ENCODE peak calls at places on chromosomes 13 and 19, in ten cellular contexts. One of them, this sample, is unnamed.

GRCh38 chr19:2578911-2579677 is 103.2 kb downstream of the GADD45B start:
- DNase-seq in brain microvascular endothelial cell: peak; percentile 90
- DNase-seq in LNCaP clone FGC: peak; percentile 78
- DNase-seq in fibroblast of lung: peak; percentile 93
- DNase-seq in AG09309: peak; percentile 64
- DNase-seq in cardiac muscle cell: peak; percentile 89
- DNase-seq in pancreas: peak; percentile 89
- DNase-seq in H1: peak; percentile 91
- DNase-seq in upper lobe of right lung: peak; percentile 95
- DNase-seq in esophagus squamous epithelium: no peak
- DNase-seq in this sample: peak; percentile 90

GRCh38 chr19:29690842-29691241 is 24.2 kb downstream of the C19orf12 start:
- DNase-seq in brain microvascular endothelial cell: peak; percentile 41
- DNase-seq in LNCaP clone FGC: no peak
- DNase-seq in fibroblast of lung: peak; percentile 66
- DNase-seq in AG09309: no peak
- DNase-seq in cardiac muscle cell: no peak
- DNase-seq in pancreas: no peak
- DNase-seq in H1: peak; percentile 58
- DNase-seq in upper lobe of right lung: no peak
- DNase-seq in esophagus squamous epithelium: no peak
- DNase-seq in this sample: no peak

GRCh38 chr19:43672061-43672679 is 2.2 kb upstream of the PLAUR start:
- DNase-seq in brain microvascular endothelial cell: no peak
- DNase-seq in LNCaP clone FGC: no peak
- DNase-seq in fibroblast of lung: no peak
- DNase-seq in AG09309: no peak
- DNase-seq in cardiac muscle cell: no peak
- DNase-seq in pancreas: no peak
- DNase-seq in H1: no peak
- DNase-seq in upper lobe of right lung: no peak
- DNase-seq in esophagus squamous epithelium: no peak
- DNase-seq in this sample: no peak

GRCh38 chr13:98959775-98960325 is 18.0 kb downstream of the DOCK9 start:
- DNase-seq in brain microvascular endothelial cell: no peak
- DNase-seq in LNCaP clone FGC: no peak
- DNase-seq in fibroblast of lung: no peak
- DNase-seq in AG09309: no peak
- DNase-seq in cardiac muscle cell: no peak
- DNase-seq in pancreas: no peak
- DNase-seq in H1: no peak
- DNase-seq in upper lobe of right lung: no peak
- DNase-seq in esophagus squamous epithelium: no peak
- DNase-seq in this sample: no peak

GRCh38 chr19:13796301-13797057 is 1.2 kb downstream of the ZSWIM4 start:
- DNase-seq in brain microvascular endothelial cell: peak; percentile 88
- DNase-seq in LNCaP clone FGC: no peak
- DNase-seq in fibroblast of lung: peak; percentile 90
- DNase-seq in AG09309: peak; percentile 91
- DNase-seq in cardiac muscle cell: no peak
- DNase-seq in pancreas: peak; percentile 54
- DNase-seq in H1: peak; percentile 62
- DNase-seq in upper lobe of right lung: peak; percentile 75
- DNase-seq in esophagus squamous epithelium: no peak
- DNase-seq in this sample: no peak

GRCh38 chr13:38899581-38899980 is 91.0 kb downstream of the STOML3 start:
- DNase-seq in brain microvascular endothelial cell: no peak
- DNase-seq in LNCaP clone FGC: no peak
- DNase-seq in fibroblast of lung: no peak
- DNase-seq in AG09309: no peak
- DNase-seq in cardiac muscle cell: no peak
- DNase-seq in pancreas: no peak
- DNase-seq in H1: no peak
- DNase-seq in upper lobe of right lung: no peak
- DNase-seq in esophagus squamous epithelium: no peak
- DNase-seq in this sample: no peak

GRCh38 chr19:9793051-9793591 is 24.6 kb upstream of the ZNF846 start:
- DNase-seq in brain microvascular endothelial cell: peak; percentile 45
- DNase-seq in LNCaP clone FGC: no peak
- DNase-seq in fibroblast of lung: peak; percentile 44
- DNase-seq in AG09309: no peak
- DNase-seq in cardiac muscle cell: no peak
- DNase-seq in pancreas: peak; percentile 36
- DNase-seq in H1: no peak
- DNase-seq in upper lobe of right lung: peak; percentile 86
- DNase-seq in esophagus squamous epithelium: no peak
- DNase-seq in this sample: peak; percentile 13

GRCh38 chr13:96214804-96215445 is 125.0 kb downstream of the HS6ST3 start:
- DNase-seq in brain microvascular endothelial cell: no peak
- DNase-seq in LNCaP clone FGC: no peak
- DNase-seq in fibroblast of lung: no peak
- DNase-seq in AG09309: no peak
- DNase-seq in cardiac muscle cell: no peak
- DNase-seq in pancreas: no peak
- DNase-seq in H1: no peak
- DNase-seq in upper lobe of right lung: no peak
- DNase-seq in esophagus squamous epithelium: no peak
- DNase-seq in this sample: no peak

GRCh38 chr19:11016591-11016990 is 55.8 kb downstream of the SMARCA4 start:
- DNase-seq in brain microvascular endothelial cell: no peak
- DNase-seq in LNCaP clone FGC: no peak
- DNase-seq in fibroblast of lung: no peak
- DNase-seq in AG09309: no peak
- DNase-seq in cardiac muscle cell: no peak
- DNase-seq in pancreas: no peak
- DNase-seq in H1: no peak
- DNase-seq in upper lobe of right lung: no peak
- DNase-seq in esophagus squamous epithelium: no peak
- DNase-seq in this sample: no peak

GRCh38 chr19:11010041-11010440 is 49.2 kb downstream of the SMARCA4 start:
- DNase-seq in brain microvascular endothelial cell: no peak
- DNase-seq in LNCaP clone FGC: no peak
- DNase-seq in fibroblast of lung: no peak
- DNase-seq in AG09309: no peak
- DNase-seq in cardiac muscle cell: no peak
- DNase-seq in pancreas: no peak
- DNase-seq in H1: no peak
- DNase-seq in upper lobe of right lung: no peak
- DNase-seq in esophagus squamous epithelium: no peak
- DNase-seq in this sample: no peak

GRCh38 chr19:11014403-11014911 is 53.6 kb downstream of the SMARCA4 start:
- DNase-seq in brain microvascular endothelial cell: no peak
- DNase-seq in LNCaP clone FGC: no peak
- DNase-seq in fibroblast of lung: no peak
- DNase-seq in AG09309: no peak
- DNase-seq in cardiac muscle cell: no peak
- DNase-seq in pancreas: no peak
- DNase-seq in H1: no peak
- DNase-seq in upper lobe of right lung: no peak
- DNase-seq in esophagus squamous epithelium: no peak
- DNase-seq in this sample: no peak

GRCh38 chr19:11013771-11014170 is 52.9 kb downstream of the SMARCA4 start:
- DNase-seq in brain microvascular endothelial cell: no peak
- DNase-seq in LNCaP clone FGC: no peak
- DNase-seq in fibroblast of lung: no peak
- DNase-seq in AG09309: no peak
- DNase-seq in cardiac muscle cell: no peak
- DNase-seq in pancreas: no peak
- DNase-seq in H1: no peak
- DNase-seq in upper lobe of right lung: no peak
- DNase-seq in esophagus squamous epithelium: no peak
- DNase-seq in this sample: no peak

DNA sequence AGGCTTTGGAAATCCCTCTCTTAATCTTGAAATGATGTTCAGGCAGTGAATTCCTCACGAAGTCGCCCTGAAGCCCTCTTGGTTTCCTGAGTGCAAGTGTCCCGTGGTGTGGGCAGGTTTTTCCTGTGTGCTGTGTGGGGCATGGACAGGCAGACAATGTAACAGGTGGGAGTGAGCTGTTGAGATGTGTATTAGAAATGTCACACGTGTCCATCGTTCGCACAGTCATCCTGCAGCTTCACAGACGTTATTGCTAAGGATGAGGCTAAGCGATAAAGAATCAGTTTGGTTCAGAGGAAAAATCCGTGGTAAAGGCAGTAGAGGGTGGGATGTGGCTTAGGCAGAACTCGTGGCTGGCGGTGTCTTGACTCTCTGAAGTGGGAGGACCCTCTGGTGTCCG is 51.7 kb downstream of the SMARCA4 start:
- DNase-seq in brain microvascular endothelial cell: no peak
- DNase-seq in LNCaP clone FGC: no peak
- DNase-seq in fibroblast of lung: no peak
- DNase-seq in AG09309: no peak
- DNase-seq in cardiac muscle cell: no peak
- DNase-seq in pancreas: no peak
- DNase-seq in H1: no peak
- DNase-seq in upper lobe of right lung: no peak
- DNase-seq in esophagus squamous epithelium: no peak
- DNase-seq in this sample: no peak
- H3K4me3 ChIP-seq in brain microvascular endothelial cell: no peak overlapping the region
- H3K4me3 ChIP-seq in LNCaP clone FGC: no peak overlapping the region
- H3K4me3 ChIP-seq in fibroblast of lung: no peak overlapping the region
- H3K4me3 ChIP-seq in AG09309: no peak overlapping the region
- H3K4me3 ChIP-seq in cardiac muscle cell: no peak overlapping the region
- H3K4me3 ChIP-seq in pancreas: no peak overlapping the region
- H3K4me3 ChIP-seq in H1: no peak overlapping the region
- H3K4me3 ChIP-seq in upper lobe of right lung: no peak overlapping the region
- H3K4me3 ChIP-seq in esophagus squamous epithelium: no peak overlapping the region
- H3K4me3 ChIP-seq in this sample: no peak overlapping the region

DNA sequence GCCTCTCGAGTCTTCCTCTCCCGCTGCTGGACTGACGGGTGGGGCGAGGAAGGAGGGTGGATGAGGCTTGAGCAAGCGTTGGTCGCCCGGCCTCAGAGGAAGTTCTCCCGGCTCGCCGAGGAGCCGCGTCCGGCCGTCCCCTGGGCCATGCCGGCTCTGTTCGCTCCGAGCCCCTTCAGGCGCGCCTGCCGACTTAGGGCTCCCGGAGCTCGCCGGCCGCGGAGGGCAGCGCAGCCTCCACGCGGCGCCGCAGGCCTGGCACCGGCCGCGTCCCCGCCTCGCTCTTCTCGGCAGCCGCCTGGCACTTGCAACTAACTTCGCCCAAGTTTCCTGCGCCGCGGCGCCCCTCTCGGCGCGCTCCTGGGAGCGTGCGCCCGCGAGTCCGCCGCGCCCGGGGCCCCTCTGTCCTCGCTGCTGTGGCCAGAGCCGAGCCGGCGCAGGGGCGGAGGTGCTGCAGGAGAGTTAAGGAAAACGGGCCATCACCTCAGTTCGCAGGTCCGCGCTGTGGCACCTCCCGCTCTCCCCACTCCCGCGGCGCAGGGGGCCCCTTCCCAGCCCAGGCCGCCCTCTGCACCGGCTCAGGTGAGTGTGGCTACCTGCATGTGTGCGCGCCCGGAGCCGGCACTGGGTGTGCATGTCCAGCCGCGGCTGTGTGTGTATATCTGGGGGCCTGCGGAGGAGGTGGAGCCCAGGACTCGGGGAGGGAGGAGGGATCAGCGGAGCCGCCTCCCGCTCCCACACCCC is 639 bp upstream of the SOX21 start:
- DNase-seq in brain microvascular endothelial cell: no peak
- DNase-seq in LNCaP clone FGC: no peak
- DNase-seq in fibroblast of lung: peak; percentile 59
- DNase-seq in AG09309: peak; percentile 13
- DNase-seq in cardiac muscle cell: peak; percentile 72
- DNase-seq in pancreas: no peak
- DNase-seq in H1: peak; percentile 76
- DNase-seq in upper lobe of right lung: peak; percentile 68
- DNase-seq in esophagus squamous epithelium: no peak
- DNase-seq in this sample: no peak
- H3K4me3 ChIP-seq in brain microvascular endothelial cell: peak overlapping the region; percentile 15
- H3K4me3 ChIP-seq in LNCaP clone FGC: no peak overlapping the region
- H3K4me3 ChIP-seq in fibroblast of lung: no peak overlapping the region
- H3K4me3 ChIP-seq in AG09309: no peak overlapping the region
- H3K4me3 ChIP-seq in cardiac muscle cell: peak overlapping the region; percentile 41
- H3K4me3 ChIP-seq in pancreas: peak overlapping the region; percentile 40
- H3K4me3 ChIP-seq in H1: peak overlapping the region; percentile 86
- H3K4me3 ChIP-seq in upper lobe of right lung: peak overlapping the region; percentile 30
- H3K4me3 ChIP-seq in esophagus squamous epithelium: peak overlapping the region; percentile 68
- H3K4me3 ChIP-seq in this sample: peak overlapping the region; percentile 82

DNA sequence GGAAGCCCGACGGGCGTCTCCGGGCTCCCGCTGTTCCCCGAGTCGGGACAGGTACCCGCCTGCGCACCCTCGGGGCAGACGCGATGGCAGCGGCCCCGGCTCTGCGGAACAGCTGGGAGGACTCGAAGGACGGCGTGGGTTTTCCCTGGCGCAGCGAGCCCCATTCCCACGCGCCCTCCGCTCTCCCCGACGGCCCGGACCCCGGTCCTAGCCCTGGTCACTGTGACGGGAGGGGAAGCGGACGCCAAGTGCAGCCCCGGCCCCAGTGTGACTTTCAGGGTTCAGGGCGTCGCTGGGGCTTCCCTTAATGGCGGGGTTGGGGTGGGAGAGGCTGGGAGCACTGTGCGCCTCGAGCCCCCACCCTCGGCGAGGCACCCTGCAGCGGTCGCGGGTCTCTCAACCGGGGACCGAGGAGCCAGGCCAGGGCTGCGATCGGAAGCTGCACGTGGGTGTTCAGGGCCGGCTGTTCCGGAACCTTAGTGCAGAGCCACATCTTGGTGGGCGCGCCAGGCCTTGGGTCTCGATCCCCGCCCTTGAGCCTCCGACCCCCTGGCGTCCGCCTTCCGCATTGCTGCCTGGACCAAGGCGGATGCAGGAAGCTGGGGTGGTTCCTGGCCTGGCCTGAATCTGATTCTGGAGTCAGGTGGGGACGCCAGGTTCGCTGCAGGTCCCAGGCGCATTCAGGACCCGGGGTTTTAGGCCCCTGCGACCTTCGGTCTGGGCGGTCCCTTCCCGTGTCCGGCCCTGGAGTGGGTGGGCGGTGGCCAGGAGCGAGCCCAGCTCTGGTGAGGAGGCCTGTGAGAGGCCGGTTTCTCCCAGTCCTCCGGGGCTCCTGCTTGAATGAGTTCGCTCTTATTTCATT is 3.5 kb downstream of the LGALS7B start:
- DNase-seq in brain microvascular endothelial cell: no peak
- DNase-seq in LNCaP clone FGC: no peak
- DNase-seq in fibroblast of lung: peak; percentile 14
- DNase-seq in AG09309: no peak
- DNase-seq in cardiac muscle cell: no peak
- DNase-seq in pancreas: no peak
- DNase-seq in H1: peak; percentile 70
- DNase-seq in upper lobe of right lung: peak; percentile 82
- DNase-seq in esophagus squamous epithelium: no peak
- DNase-seq in this sample: no peak
- H3K4me3 ChIP-seq in brain microvascular endothelial cell: peak overlapping the region; percentile 12
- H3K4me3 ChIP-seq in LNCaP clone FGC: no peak overlapping the region
- H3K4me3 ChIP-seq in fibroblast of lung: no peak overlapping the region
- H3K4me3 ChIP-seq in AG09309: no peak overlapping the region
- H3K4me3 ChIP-seq in cardiac muscle cell: no peak overlapping the region
- H3K4me3 ChIP-seq in pancreas: peak overlapping the region; percentile 25
- H3K4me3 ChIP-seq in H1: no peak overlapping the region
- H3K4me3 ChIP-seq in upper lobe of right lung: peak overlapping the region; percentile 37
- H3K4me3 ChIP-seq in esophagus squamous epithelium: peak overlapping the region; percentile 13
- H3K4me3 ChIP-seq in this sample: no peak overlapping the region

GRCh38 chr13:48246097-48246496 is 13.1 kb downstream of the ITM2B start:
- DNase-seq in brain microvascular endothelial cell: no peak
- DNase-seq in LNCaP clone FGC: no peak
- DNase-seq in fibroblast of lung: no peak
- DNase-seq in AG09309: no peak
- DNase-seq in cardiac muscle cell: no peak
- DNase-seq in pancreas: no peak
- DNase-seq in H1: no peak
- DNase-seq in upper lobe of right lung: no peak
- DNase-seq in esophagus squamous epithelium: no peak
- DNase-seq in this sample: no peak

GRCh38 chr13:48236528-48237353 is 3.7 kb downstream of the ITM2B start:
- DNase-seq in brain microvascular endothelial cell: no peak
- DNase-seq in LNCaP clone FGC: no peak
- DNase-seq in fibroblast of lung: peak; percentile 37
- DNase-seq in AG09309: no peak
- DNase-seq in cardiac muscle cell: peak; percentile 9
- DNase-seq in pancreas: no peak
- DNase-seq in H1: no peak
- DNase-seq in upper lobe of right lung: no peak
- DNase-seq in esophagus squamous epithelium: no peak
- DNase-seq in this sample: no peak

GRCh38 chr13:48242677-48243076 is 9.7 kb downstream of the ITM2B start:
- DNase-seq in brain microvascular endothelial cell: no peak
- DNase-seq in LNCaP clone FGC: no peak
- DNase-seq in fibroblast of lung: no peak
- DNase-seq in AG09309: no peak
- DNase-seq in cardiac muscle cell: no peak
- DNase-seq in pancreas: no peak
- DNase-seq in H1: no peak
- DNase-seq in upper lobe of right lung: no peak
- DNase-seq in esophagus squamous epithelium: no peak
- DNase-seq in this sample: no peak

GRCh38 chr13:48244159-48244558 is 11.2 kb downstream of the ITM2B start:
- DNase-seq in brain microvascular endothelial cell: no peak
- DNase-seq in LNCaP clone FGC: no peak
- DNase-seq in fibroblast of lung: no peak
- DNase-seq in AG09309: no peak
- DNase-seq in cardiac muscle cell: no peak
- DNase-seq in pancreas: no peak
- DNase-seq in H1: no peak
- DNase-seq in upper lobe of right lung: no peak
- DNase-seq in esophagus squamous epithelium: no peak
- DNase-seq in this sample: no peak

GRCh38 chr13:48241651-48242050 is 8.6 kb downstream of the ITM2B start:
- DNase-seq in brain microvascular endothelial cell: no peak
- DNase-seq in LNCaP clone FGC: no peak
- DNase-seq in fibroblast of lung: no peak
- DNase-seq in AG09309: no peak
- DNase-seq in cardiac muscle cell: no peak
- DNase-seq in pancreas: no peak
- DNase-seq in H1: no peak
- DNase-seq in upper lobe of right lung: no peak
- DNase-seq in esophagus squamous epithelium: no peak
- DNase-seq in this sample: no peak
- H3K4me3 ChIP-seq in brain microvascular endothelial cell: no peak overlapping the region
- H3K4me3 ChIP-seq in LNCaP clone FGC: no peak overlapping the region
- H3K4me3 ChIP-seq in fibroblast of lung: no peak overlapping the region
- H3K4me3 ChIP-seq in AG09309: no peak overlapping the region
- H3K4me3 ChIP-seq in cardiac muscle cell: no peak overlapping the region
- H3K4me3 ChIP-seq in pancreas: no peak overlapping the region
- H3K4me3 ChIP-seq in H1: no peak overlapping the region
- H3K4me3 ChIP-seq in upper lobe of right lung: no peak overlapping the region
- H3K4me3 ChIP-seq in esophagus squamous epithelium: no peak overlapping the region
- H3K4me3 ChIP-seq in this sample: no peak overlapping the region

This sample was measured in NT2/D1.